ENCODE peak calls at places on chromosomes 5 and 9, in five cellular contexts. One of them, this sample, is unnamed.

GRCh38 chr9:113567361-113568080 is 104.0 kb downstream of the RGS3 start:
- DNase-seq in lower leg skin: no peak
- DNase-seq in GM12865: no peak
- DNase-seq in gastrocnemius medialis: peak; percentile 12
- DNase-seq in activated naive CD8-positive, alpha-beta T cell treated with anti-CD3 and anti-CD28 coated beads, Interleukin-2, amount 50 U/mL, for 24 hours: no peak
- DNase-seq in this sample: no peak

GRCh38 chr5:6452622-6453504 is 4.2 kb downstream of the UBE2QL1 start:
- DNase-seq in gastrocnemius medialis: peak; percentile 79
- DNase-seq in GM12865: no peak
- DNase-seq in lower leg skin: no peak
- DNase-seq in activated naive CD8-positive, alpha-beta T cell treated with anti-CD3 and anti-CD28 coated beads, Interleukin-2, amount 50 U/mL, for 24 hours: no peak
- DNase-seq in this sample: no peak

GRCh38 chr9:134562146-134562753 is 79.4 kb upstream of the COL5A1 start:
- DNase-seq in gastrocnemius medialis: no peak
- DNase-seq in activated naive CD8-positive, alpha-beta T cell treated with anti-CD3 and anti-CD28 coated beads, Interleukin-2, amount 50 U/mL, for 24 hours: no peak
- DNase-seq in lower leg skin: no peak
- DNase-seq in GM12865: no peak
- DNase-seq in this sample: no peak

GRCh38 chr9:120230227-120230626 is 349.7 kb downstream of the CDK5RAP2 start:
- DNase-seq in GM12865: no peak
- DNase-seq in gastrocnemius medialis: no peak
- DNase-seq in activated naive CD8-positive, alpha-beta T cell treated with anti-CD3 and anti-CD28 coated beads, Interleukin-2, amount 50 U/mL, for 24 hours: no peak
- DNase-seq in lower leg skin: no peak
- DNase-seq in this sample: no peak

GRCh38 chr5:179700401-179700918 is 1.7 kb downstream of the CANX start:
- DNase-seq in activated naive CD8-positive, alpha-beta T cell treated with anti-CD3 and anti-CD28 coated beads, Interleukin-2, amount 50 U/mL, for 24 hours: no peak
- DNase-seq in lower leg skin: no peak
- DNase-seq in gastrocnemius medialis: no peak
- DNase-seq in GM12865: peak; percentile 19
- DNase-seq in this sample: no peak

GRCh38 chr5:147857302-147858129 is 21.0 kb upstream of the SCGB3A2 start:
- DNase-seq in lower leg skin: peak; percentile 65
- DNase-seq in gastrocnemius medialis: no peak
- DNase-seq in activated naive CD8-positive, alpha-beta T cell treated with anti-CD3 and anti-CD28 coated beads, Interleukin-2, amount 50 U/mL, for 24 hours: peak; percentile 49
- DNase-seq in GM12865: peak; percentile 61
- DNase-seq in this sample: peak; percentile 15

GRCh38 chr5:65961644-65962043 is 35.3 kb downstream of the ERBIN start:
- DNase-seq in lower leg skin: no peak
- DNase-seq in activated naive CD8-positive, alpha-beta T cell treated with anti-CD3 and anti-CD28 coated beads, Interleukin-2, amount 50 U/mL, for 24 hours: no peak
- DNase-seq in gastrocnemius medialis: no peak
- DNase-seq in GM12865: peak; percentile 53
- DNase-seq in this sample: peak; percentile 43

GRCh38 chr5:98750693-98751092 is 22.8 kb upstream of the RGMB start:
- DNase-seq in GM12865: peak; percentile 49
- DNase-seq in gastrocnemius medialis: no peak
- DNase-seq in activated naive CD8-positive, alpha-beta T cell treated with anti-CD3 and anti-CD28 coated beads, Interleukin-2, amount 50 U/mL, for 24 hours: no peak
- DNase-seq in lower leg skin: no peak
- DNase-seq in this sample: no peak

GRCh38 chr9:33143241-33143642 is 23.9 kb downstream of the B4GALT1 start:
- DNase-seq in gastrocnemius medialis: no peak
- DNase-seq in activated naive CD8-positive, alpha-beta T cell treated with anti-CD3 and anti-CD28 coated beads, Interleukin-2, amount 50 U/mL, for 24 hours: no peak
- DNase-seq in lower leg skin: no peak
- DNase-seq in GM12865: peak; percentile 56
- DNase-seq in this sample: peak; percentile 10

GRCh38 chr5:16903480-16904300 is 32.4 kb downstream of the MYO10 start:
- DNase-seq in GM12865: no peak
- DNase-seq in activated naive CD8-positive, alpha-beta T cell treated with anti-CD3 and anti-CD28 coated beads, Interleukin-2, amount 50 U/mL, for 24 hours: no peak
- DNase-seq in lower leg skin: no peak
- DNase-seq in gastrocnemius medialis: no peak
- DNase-seq in this sample: no peak

This sample was measured in GM13976.